ENCODE peak calls at places on chromosomes 12 and 14, in seven cellular contexts. Y is HepG2, S is GM12891, X is SK-N-SH, F is H1, O is K562, C is GM12878. U is an unnamed sample.

GRCh38 chr14:23865502-23865901 is 88.1 kb upstream of the DHRS4 start:
- DNase-seq in F (no peak), S (no peak), O (no peak), Y (no peak), C (no peak), X (no peak), U (no peak)

GRCh38 chr12:27163048-27163715 is 80.8 kb upstream of the C12orf71 start:
- DNase-seq in C (no peak), X (no peak), F (no peak), O (no peak), Y (no peak), S (no peak), U (no peak)

GRCh38 chr14:73097421-73097820 is 38.9 kb upstream of the PSEN1 start:
- DNase-seq in Y (no peak), C (no peak), S (no peak), O (no peak), X (no peak), F (no peak), U (no peak)

GRCh38 chr14:81516941-81517797 is 16.5 kb downstream of the SEL1L start:
- DNase-seq in F (no peak), S (no peak), X (no peak), Y (peak), O (no peak), C (no peak), U (no peak)

GRCh38 chr12:98424726-98425401 is 90.5 kb upstream of the TMPO start:
- DNase-seq in X (peak), S (peak), F (no peak), C (no peak), Y (peak), O (peak), U (no peak)

GRCh38 chr14:101083564-101084435 is 180.3 kb upstream of the RTL1 start:
- DNase-seq in X (no peak), F (peak), C (no peak), S (no peak), Y (peak), O (no peak), U (no peak)

GRCh38 chr14:79584679-79585078 is 626.6 kb downstream of the DIO2 start:
- DNase-seq in O (no peak), F (no peak), X (no peak), S (no peak), C (no peak), Y (no peak), U (no peak)

GRCh38 chr12:48779869-48780268 is 9.0 kb downstream of the ADCY6 start:
- DNase-seq in Y (no peak), O (no peak), C (no peak), S (no peak), F (no peak), X (no peak), U (no peak)

GRCh38 chr12:62632521-62632920 is 165.9 kb downstream of the MON2 start:
- DNase-seq in C (no peak), F (peak), Y (peak), O (no peak), X (peak), S (peak), U (peak)

GRCh38 chr14:99468081-99468480 is 12.6 kb downstream of the SETD3 start:
- DNase-seq in O (no peak), X (no peak), S (no peak), C (no peak), F (no peak), Y (no peak), U (no peak)

GRCh38 chr14:37708481-37708880 is 113.1 kb downstream of the TTC6 start:
- DNase-seq in Y (no peak), O (no peak), X (no peak), C (no peak), F (no peak), S (no peak), U (no peak)

GRCh38 chr12:65139389-65139788 is 18.3 kb upstream of the WIF1 start:
- DNase-seq in X (no peak), F (no peak), C (no peak), Y (no peak), S (no peak), O (no peak), U (no peak)

GRCh38 chr12:117875652-117876491 is 92.9 kb downstream of the KSR2 start:
- DNase-seq in C (no peak), X (peak), O (peak), F (peak), Y (no peak), S (peak), U (no peak)

GRCh38 chr14:22558221-22558913 is 30.7 kb downstream of the DAD1 start:
- DNase-seq in Y (peak), X (no peak), S (no peak), F (peak), C (no peak), O (peak), U (no peak)

GRCh38 chr12:127046467-127046866 is 1220.5 kb upstream of the TMEM132C start:
- DNase-seq in O (no peak), C (no peak), Y (no peak), S (no peak), X (no peak), F (no peak), U (no peak)

GRCh38 chr14:103533999-103534575 is 5.1 kb downstream of the TRMT61A start:
- DNase-seq in C (no peak), X (no peak), F (no peak), Y (no peak), S (no peak), O (no peak), U (no peak)

GRCh38 chr12:130998136-130998535 is 44.4 kb downstream of the ADGRD1 start:
- DNase-seq in X (no peak), F (no peak), O (no peak), C (no peak), Y (no peak), S (no peak), U (no peak)

GRCh38 chr12:88206636-88207035 is 64.5 kb downstream of the TMTC3 start:
- DNase-seq in Y (no peak), C (no peak), F (no peak), O (no peak), S (no peak), X (no peak), U (no peak)

GRCh38 chr14:73393375-73393774 is 65.0 kb downstream of the NUMB start:
- DNase-seq in X (no peak), O (no peak), C (no peak), F (no peak), S (no peak), Y (no peak), U (no peak)

GRCh38 chr12:94638521-94638920 is 11.8 kb downstream of the TMCC3 start:
- DNase-seq in C (no peak), O (no peak), S (no peak), X (no peak), F (no peak), Y (no peak), U (no peak)

GRCh38 chr12:75759842-75760260 is 248.4 kb upstream of the KRR1 start:
- DNase-seq in S (no peak), O (no peak), Y (no peak), F (no peak), C (no peak), X (no peak), U (no peak)

GRCh38 chr14:33210304-33210703 is 271.6 kb downstream of the NPAS3 start:
- DNase-seq in C (no peak), S (no peak), F (peak), O (peak), Y (no peak), X (no peak), U (no peak)

GRCh38 chr12:75859868-75860267 is 171.7 kb downstream of the PHLDA1 start:
- DNase-seq in O (no peak), S (no peak), X (no peak), F (no peak), C (no peak), Y (no peak), U (no peak)

GRCh38 chr12:16844875-16845274 is 238.9 kb upstream of the LMO3 start:
- DNase-seq in S (no peak), C (no peak), X (no peak), O (no peak), Y (peak), F (no peak), U (no peak)

GRCh38 chr12:60266381-60266852 is 670.6 kb downstream of the SLC16A7 start:
- DNase-seq in X (no peak), Y (peak), F (no peak), S (no peak), O (no peak), C (no peak), U (no peak)

GRCh38 chr12:31300341-31300740 is 25.6 kb downstream of the SINHCAF start:
- DNase-seq in X (no peak), Y (no peak), O (no peak), S (no peak), C (no peak), F (no peak), U (no peak)

GRCh38 chr12:83140135-83140534 is 453.4 kb downstream of the TMTC2 start:
- DNase-seq in O (no peak), F (no peak), C (no peak), S (no peak), X (no peak), Y (no peak), U (no peak)

GRCh38 chr12:108798551-108799221 is 58.7 kb downstream of the SSH1 start:
- DNase-seq in Y (no peak), O (no peak), F (no peak), X (no peak), C (no peak), S (no peak), U (no peak)

DNA sequence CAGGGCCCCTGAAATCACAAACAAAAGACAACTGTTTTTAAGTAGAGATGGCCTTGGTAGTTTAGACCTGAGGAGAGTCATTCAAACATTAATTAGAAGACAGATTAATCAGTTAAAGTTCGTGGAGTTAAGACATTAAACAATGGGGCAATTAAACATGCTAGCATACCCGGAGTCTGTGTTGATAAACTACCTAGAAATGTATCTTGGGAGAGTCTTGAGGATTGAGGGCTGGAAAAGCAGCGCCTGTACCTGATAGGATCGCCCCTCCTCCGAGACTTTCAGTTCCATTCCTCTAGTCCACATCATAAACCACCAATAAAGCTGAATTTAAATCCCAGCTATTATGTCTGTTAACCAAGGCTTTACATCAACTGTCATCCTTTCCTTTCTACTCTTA is 1.0 kb upstream of the KRAS start:
- DNase-seq in S (no peak), Y (no peak), F (no peak), X (no peak), O (no peak), C (no peak), U (no peak)
- TF ChIP-seq TAF1 in S (no peak), Y (no peak), F (no peak), X (no peak), O (no peak), C (no peak), U (no peak)

GRCh38 chr14:28952707-28953106 is 186.1 kb downstream of the FOXG1 start:
- DNase-seq in O (no peak), C (no peak), X (no peak), F (no peak), Y (no peak), S (no peak), U (no peak)
- TF ChIP-seq POLR2AphosphoS5 in O (no peak), C (no peak), X (no peak), F (no peak), Y (no peak), S (no peak), U (no peak)

DNA sequence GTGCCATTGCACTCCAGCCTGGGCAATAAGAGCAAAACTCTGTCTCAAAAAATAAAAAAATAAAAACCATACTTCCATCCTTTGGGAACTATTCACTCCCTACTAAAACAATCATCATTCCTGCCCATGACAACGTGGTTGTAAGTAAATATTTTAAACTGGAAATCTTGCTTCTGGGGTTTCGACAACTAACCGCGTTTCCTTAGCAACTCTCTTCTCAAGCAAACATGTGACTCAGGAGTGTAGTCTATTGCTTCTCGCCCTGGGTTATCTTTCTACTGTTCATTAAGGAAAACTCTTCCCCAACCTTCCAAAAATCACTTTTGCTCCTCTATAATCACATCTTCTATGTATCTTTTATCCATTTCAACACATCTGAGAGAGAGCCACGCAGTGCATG is 21.8 kb downstream of the APPL2 start:
- DNase-seq in O (no peak), S (no peak), F (no peak), C (no peak), X (no peak), Y (no peak), U (no peak)
- TF ChIP-seq TAF1 in O (no peak), S (no peak), F (no peak), C (no peak), X (no peak), Y (no peak), U (no peak)

DNA sequence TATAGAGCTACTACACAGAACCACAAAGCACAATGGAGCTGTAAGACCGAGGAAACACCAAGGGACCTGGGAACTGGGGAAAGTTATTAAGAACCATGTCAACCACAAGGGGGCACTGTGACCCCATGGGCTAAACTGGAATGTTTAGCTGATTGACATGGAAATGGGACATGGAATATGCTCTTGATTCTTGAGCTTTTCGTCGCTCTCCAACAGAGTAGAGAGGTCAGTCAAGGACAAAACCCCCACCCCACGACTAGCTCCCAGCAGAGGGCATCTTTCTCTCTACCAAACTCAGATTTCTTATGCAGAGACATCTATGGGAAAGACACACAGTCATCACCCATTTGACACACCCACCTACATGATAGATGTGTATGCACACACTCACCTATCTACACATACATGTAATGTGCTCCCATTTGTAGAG is 10.1 kb downstream of the NDRG2 start:
- DNase-seq in Y (peak), X (peak), S (no peak), C (peak), F (peak), O (peak), U (no peak)
- TF ChIP-seq POLR2AphosphoS5 in Y (no peak), X (no peak), S (no peak), C (no peak), F (no peak), O (no peak), U (no peak)

GRCh38 chr14:76293221-76293620 is 82.7 kb upstream of the ESRRB start:
- DNase-seq in O (no peak), S (no peak), Y (no peak), F (peak), C (no peak), X (no peak), U (no peak)
- TF ChIP-seq TAF1 in O (no peak), S (no peak), Y (no peak), F (no peak), C (no peak), X (no peak), U (no peak)